ENCODE peak calls at places on chromosome 13, in four cellular contexts. Q is A673, M is fibroblast of lung, Z is GM23248. Y is an unnamed sample.

GRCh38 chr13:112844411-112844810 is 124.6 kb upstream of the MCF2L start:
- DNase-seq in Q (no peak), M (no peak), Z (no peak), Y (no peak)

GRCh38 chr13:109769275-109769674 is 17.1 kb downstream of the IRS2 start:
- DNase-seq in Q (no peak), M (no peak), Z (no peak), Y (no peak)

GRCh38 chr13:44755872-44756271 is 179.7 kb upstream of the TSC22D1 start:
- DNase-seq in Q (no peak), M (peak), Z (peak), Y (peak)

GRCh38 chr13:49524740-49525501 is 29.2 kb downstream of the PHF11 start:
- DNase-seq in Q (no peak), M (no peak), Z (no peak), Y (no peak)

GRCh38 chr13:97781891-97782305 is 171.6 kb upstream of the IPO5 start:
- DNase-seq in Q (no peak), M (no peak), Z (peak), Y (peak)

GRCh38 chr13:113361406-113361805 is 2.5 kb downstream of the GRTP1 start:
- DNase-seq in Q (no peak), M (no peak), Z (no peak), Y (no peak)

GRCh38 chr13:49679244-49679643 is 12.0 kb downstream of the EBPL start:
- DNase-seq in Q (no peak), M (peak), Z (peak), Y (no peak)

GRCh38 chr13:88464851-88465250 is 793.7 kb downstream of the SLITRK5 start:
- DNase-seq in Q (no peak), M (no peak), Z (no peak), Y (no peak)

GRCh38 chr13:25930655-25931054 is 121.2 kb downstream of the SHISA2 start:
- DNase-seq in Q (no peak), M (no peak), Z (no peak), Y (no peak)

GRCh38 chr13:77698211-77699058 is 948 bp downstream of the SLAIN1 start:
- DNase-seq in Q (peak), M (peak), Z (peak), Y (no peak)

GRCh38 chr13:110885966-110886365 is 28.9 kb downstream of the ANKRD10 start:
- DNase-seq in Q (no peak), M (no peak), Z (no peak), Y (no peak)

DNA sequence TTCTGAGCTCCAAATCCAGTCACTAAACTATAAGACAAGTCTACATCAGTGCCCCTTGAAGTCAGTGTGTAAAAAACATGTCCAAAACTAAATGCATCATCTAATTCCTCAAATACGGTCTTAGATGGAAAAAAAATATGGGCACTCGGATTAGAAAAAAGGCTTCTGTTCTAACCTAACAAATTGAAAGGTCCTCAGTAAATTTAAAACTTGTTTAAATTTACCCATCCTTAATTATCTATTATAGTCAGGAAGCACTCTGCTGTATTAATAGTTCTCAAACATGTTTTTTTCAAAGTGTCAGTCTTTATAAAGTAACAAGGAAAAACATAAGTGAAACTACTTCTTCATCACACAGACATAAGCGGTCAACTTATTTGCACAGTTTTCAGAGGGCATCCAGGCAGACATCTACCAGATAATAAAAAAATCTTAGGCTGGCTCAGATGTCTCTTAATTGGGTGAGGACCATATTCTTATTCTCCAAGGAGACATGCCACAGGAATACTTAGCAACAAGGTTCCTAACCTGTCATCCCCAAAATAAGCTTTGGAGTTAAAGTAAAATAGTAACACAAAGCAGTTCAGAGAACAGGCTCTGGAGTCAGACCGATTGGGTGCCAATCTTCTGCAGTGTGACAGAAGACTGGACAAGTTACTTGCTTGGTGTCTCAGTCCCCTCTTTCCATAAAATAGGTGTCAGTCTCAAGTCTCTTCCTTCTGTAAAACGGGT is 33.4 kb downstream of the ELF1 start:
- DNase-seq in Q (no peak), M (no peak), Z (no peak), Y (no peak)
- H3K4me3 ChIP-seq in Q (no peak), M (no peak), Z (no peak), Y (no peak)

GRCh38 chr13:46178143-46178542 is 3.8 kb downstream of the LCP1 start:
- DNase-seq in Q (no peak), M (no peak), Z (no peak), Y (no peak)
- H3K4me3 ChIP-seq in Q (no peak), M (no peak), Z (no peak), Y (no peak)

GRCh38 chr13:40599722-40600121 is 66.7 kb downstream of the FOXO1 start:
- DNase-seq in Q (no peak), M (no peak), Z (no peak), Y (no peak)
- H3K4me3 ChIP-seq in Q (no peak), M (no peak), Z (no peak), Y (no peak)

GRCh38 chr13:41549491-41549890 is 92.1 kb downstream of the RGCC start:
- DNase-seq in Q (no peak), M (no peak), Z (no peak), Y (no peak)

GRCh38 chr13:41554180-41554579 is 96.8 kb downstream of the RGCC start:
- DNase-seq in Q (no peak), M (no peak), Z (no peak), Y (no peak)

GRCh38 chr13:41554626-41555386 is 97.5 kb downstream of the RGCC start:
- DNase-seq in Q (no peak), M (no peak), Z (no peak), Y (no peak)

GRCh38 chr13:41550239-41550638 is 92.9 kb downstream of the RGCC start:
- DNase-seq in Q (no peak), M (no peak), Z (no peak), Y (no peak)

GRCh38 chr13:41552031-41552430 is 94.7 kb downstream of the RGCC start:
- DNase-seq in Q (no peak), M (no peak), Z (no peak), Y (no peak)
- H3K4me3 ChIP-seq in Q (no peak), M (no peak), Z (no peak), Y (no peak)

DNA sequence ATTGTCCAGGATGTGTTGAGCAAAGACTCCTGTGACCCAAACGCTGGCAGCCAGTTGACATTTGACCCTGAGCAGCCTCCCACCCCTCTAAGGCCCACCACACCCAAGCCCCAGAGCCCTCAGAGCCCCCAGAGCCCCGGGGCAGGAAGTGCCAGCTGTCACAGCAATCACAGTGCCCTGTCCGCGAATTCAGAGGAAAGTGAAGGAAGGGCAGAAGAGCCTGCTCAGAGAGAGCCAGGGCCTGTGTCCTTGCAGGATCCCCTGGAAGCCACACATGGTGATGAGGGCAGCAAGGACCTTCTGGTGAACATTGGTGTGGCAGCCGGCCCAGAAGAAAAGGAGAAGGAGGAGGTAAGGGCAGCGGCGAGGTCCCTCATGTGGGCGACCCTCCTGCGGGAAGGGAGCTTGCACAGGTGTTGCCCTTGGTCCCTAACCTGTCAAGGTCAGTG is 63.7 kb downstream of the SPATA13 start:
- DNase-seq in Q (no peak), M (no peak), Z (no peak), Y (no peak)
- H3K4me3 ChIP-seq in Q (no peak), M (no peak), Z (no peak), Y (no peak)

DNA sequence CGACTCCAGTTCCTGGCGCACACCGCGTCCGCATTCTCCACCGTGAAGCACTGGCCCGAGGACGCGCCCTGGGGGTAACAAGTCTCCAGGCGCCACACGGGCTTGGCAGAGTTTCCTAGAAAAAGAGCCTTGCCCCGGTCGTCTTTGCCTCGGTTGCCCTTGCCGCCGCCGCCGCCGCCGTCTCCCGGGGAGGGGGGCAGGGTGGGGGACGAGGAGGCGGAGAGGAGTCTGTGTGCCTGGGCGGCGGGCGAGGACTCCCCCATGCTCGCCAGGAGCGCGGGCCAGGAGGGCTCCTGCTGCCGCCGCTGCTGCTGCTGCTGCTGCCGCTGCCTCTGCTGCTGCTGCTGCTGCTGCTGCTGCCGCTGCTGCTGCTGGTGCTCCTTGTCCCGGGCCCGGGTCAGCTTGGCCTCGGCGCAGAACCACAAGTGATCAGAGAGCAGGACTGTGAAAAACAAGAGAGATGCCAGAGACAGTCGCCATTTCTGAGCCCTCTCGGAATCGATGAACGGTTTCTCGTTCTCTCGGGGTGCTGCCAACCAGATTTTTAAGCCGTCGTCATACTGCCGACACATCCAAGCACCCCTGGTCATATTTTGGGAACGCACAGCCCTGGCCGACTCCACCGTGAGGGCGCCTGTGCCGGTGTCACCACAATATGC is 349.2 kb downstream of the LIG4 start:
- DNase-seq in Q (peak), M (no peak), Z (peak), Y (no peak)
- H3K4me3 ChIP-seq in Q (peak), M (peak), Z (peak), Y (peak)

DNA sequence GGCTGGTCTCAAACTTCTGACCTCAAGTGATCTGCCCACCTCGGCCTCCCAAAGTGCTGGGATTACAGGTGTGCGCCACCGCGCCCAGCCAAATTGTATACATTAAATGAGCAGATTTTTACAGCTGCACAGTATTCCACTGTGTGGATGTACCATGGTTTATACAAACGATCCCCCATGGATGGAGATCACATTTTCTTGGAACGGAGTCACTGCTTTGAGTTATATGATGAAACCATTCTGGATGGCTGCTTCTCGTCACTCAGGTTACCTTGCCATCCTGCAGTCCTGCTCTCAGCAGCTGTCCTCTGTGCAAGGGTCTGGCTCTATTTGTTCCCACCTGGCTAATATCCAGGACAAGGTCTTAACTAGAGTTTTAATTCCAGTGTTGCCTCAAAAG is 39.1 kb upstream of the SLC15A1 start:
- DNase-seq in Q (no peak), M (no peak), Z (no peak), Y (no peak)
- H3K4me3 ChIP-seq in Q (no peak), M (no peak), Z (no peak), Y (no peak)

DNA sequence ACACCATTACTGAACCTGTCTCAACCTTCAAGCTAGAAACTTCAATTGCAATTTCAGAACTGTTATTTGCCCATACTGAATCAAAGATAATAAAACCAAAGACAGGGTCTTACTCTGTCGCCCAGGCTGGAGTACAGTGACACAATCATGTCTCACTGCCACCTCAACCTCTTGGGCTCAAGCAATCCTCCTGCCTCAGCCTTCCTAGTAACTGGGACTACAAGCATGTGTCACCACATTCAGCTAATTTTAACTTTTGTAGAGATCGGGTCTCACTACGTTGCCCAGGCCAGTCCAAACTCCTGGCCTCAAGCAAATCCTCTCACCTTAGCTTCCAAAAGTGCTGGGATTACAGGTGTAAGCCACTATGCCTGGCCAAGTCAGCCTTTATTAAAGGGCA is 143.4 kb downstream of the DIAPH3 start:
- DNase-seq in Q (no peak), M (no peak), Z (no peak), Y (no peak)
- H3K4me3 ChIP-seq in Q (no peak), M (no peak), Z (no peak), Y (no peak)